ENCODE peak calls at places on chromosomes 6 and 20, in nine cellular contexts. O, L, Z, K, S, J, P, G and A are unnamed samples.

GRCh38 chr6:22025468-22026159 is 271.2 kb downstream of the PRL start:
- DNase-seq in S (peak), K (peak), Z (no peak), J (no peak), L (peak), O (peak), G (no peak), P (no peak), A (peak)

GRCh38 chr20:56171087-56172012 is 77.2 kb upstream of the MC3R start:
- DNase-seq in Z (no peak), G (no peak), K (no peak), L (no peak), O (no peak), S (no peak), J (no peak), P (no peak), A (peak)

GRCh38 chr20:51553897-51554504 is 11.5 kb upstream of the NFATC2 start:
- DNase-seq in K (no peak), O (no peak), J (no peak), L (no peak), S (peak), P (no peak), Z (no peak), G (no peak), A (no peak)

GRCh38 chr6:27651371-27651732 is 178.4 kb upstream of the ZNF184 start:
- DNase-seq in G (no peak), S (no peak), O (no peak), P (no peak), J (peak), K (no peak), L (peak), Z (no peak), A (peak)

GRCh38 chr20:30484009-30484748 is 773.3 kb upstream of the DEFB115 start:
- DNase-seq in L (no peak), P (no peak), O (no peak), G (peak), S (no peak), Z (peak), J (no peak), K (no peak), A (no peak)

GRCh38 chr20:19993937-19994667 is 23.1 kb upstream of the NAA20 start:
- DNase-seq in P (no peak), J (peak), L (no peak), O (no peak), G (no peak), Z (no peak), S (no peak), K (no peak), A (peak)

GRCh38 chr6:55974688-55975087 is 99.3 kb upstream of the BMP5 start:
- DNase-seq in S (no peak), P (no peak), K (no peak), Z (no peak), G (no peak), O (no peak), J (no peak), L (no peak), A (no peak)

GRCh38 chr6:31332637-31333602 is 24.1 kb downstream of the HLA-B start:
- DNase-seq in Z (no peak), O (no peak), K (no peak), S (no peak), L (no peak), G (no peak), P (no peak), J (no peak), A (no peak)

GRCh38 chr6:170162771-170163404 is 128.0 kb downstream of the DLL1 start:
- DNase-seq in G (no peak), K (no peak), L (no peak), Z (peak), P (no peak), O (no peak), J (no peak), S (no peak), A (no peak)

GRCh38 chr20:49825521-49826033 is 12.9 kb downstream of the SLC9A8 start:
- DNase-seq in Z (no peak), G (no peak), L (no peak), J (no peak), O (no peak), P (no peak), S (no peak), K (no peak), A (no peak)

GRCh38 chr20:35776513-35777101 is 4.8 kb downstream of the PHF20 start:
- DNase-seq in S (no peak), K (peak), O (no peak), Z (no peak), P (no peak), J (no peak), G (no peak), L (no peak), A (no peak)

GRCh38 chr6:107729098-107729497 is 95.0 kb downstream of the SCML4 start:
- DNase-seq in P (no peak), O (no peak), J (no peak), G (no peak), K (no peak), L (peak), Z (no peak), S (no peak), A (no peak)

GRCh38 chr20:35992713-35993335 is 24.4 kb downstream of the CNBD2 start:
- DNase-seq in G (no peak), P (peak), J (peak), K (peak), O (peak), L (peak), Z (peak), S (no peak), A (no peak)

GRCh38 chr6:4668271-4669179 is 107.7 kb upstream of the CDYL start:
- DNase-seq in K (no peak), L (no peak), O (no peak), S (peak), G (peak), J (no peak), Z (no peak), P (no peak), A (peak)

GRCh38 chr20:57605045-57605444 is 15.2 kb downstream of the ZBP1 start:
- DNase-seq in P (no peak), S (no peak), K (no peak), G (no peak), L (no peak), Z (no peak), J (no peak), O (no peak), A (no peak)

GRCh38 chr6:131400782-131401496 is 172.1 kb upstream of the ARG1 start:
- DNase-seq in G (no peak), S (no peak), J (no peak), P (no peak), K (no peak), L (no peak), Z (no peak), O (no peak), A (no peak)

GRCh38 chr6:12769556-12770255 is 53.1 kb downstream of the PHACTR1 start:
- DNase-seq in K (no peak), P (no peak), O (no peak), S (no peak), L (no peak), Z (no peak), J (no peak), G (no peak), A (no peak)

GRCh38 chr6:8859501-8859900 is 424.2 kb upstream of the SLC35B3 start:
- DNase-seq in K (no peak), P (no peak), S (no peak), Z (no peak), L (no peak), J (no peak), G (no peak), O (no peak), A (no peak)

GRCh38 chr6:153028261-153028660 is 25.8 kb upstream of the MTRF1L start:
- DNase-seq in Z (no peak), G (no peak), K (no peak), P (no peak), L (no peak), S (no peak), J (no peak), O (no peak), A (no peak)

GRCh38 chr6:153028963-153029362 is 26.5 kb upstream of the MTRF1L start:
- DNase-seq in K (no peak), L (no peak), J (no peak), G (no peak), O (no peak), S (no peak), Z (no peak), P (no peak), A (no peak)

GRCh38 chr6:153034139-153034538 is 31.6 kb upstream of the MTRF1L start:
- DNase-seq in S (no peak), K (no peak), L (no peak), G (no peak), P (no peak), J (no peak), O (no peak), Z (no peak), A (no peak)

GRCh38 chr6:153031335-153031955 is 28.9 kb upstream of the MTRF1L start:
- DNase-seq in G (no peak), L (no peak), P (no peak), Z (no peak), J (no peak), O (no peak), K (no peak), S (no peak), A (peak)

DNA sequence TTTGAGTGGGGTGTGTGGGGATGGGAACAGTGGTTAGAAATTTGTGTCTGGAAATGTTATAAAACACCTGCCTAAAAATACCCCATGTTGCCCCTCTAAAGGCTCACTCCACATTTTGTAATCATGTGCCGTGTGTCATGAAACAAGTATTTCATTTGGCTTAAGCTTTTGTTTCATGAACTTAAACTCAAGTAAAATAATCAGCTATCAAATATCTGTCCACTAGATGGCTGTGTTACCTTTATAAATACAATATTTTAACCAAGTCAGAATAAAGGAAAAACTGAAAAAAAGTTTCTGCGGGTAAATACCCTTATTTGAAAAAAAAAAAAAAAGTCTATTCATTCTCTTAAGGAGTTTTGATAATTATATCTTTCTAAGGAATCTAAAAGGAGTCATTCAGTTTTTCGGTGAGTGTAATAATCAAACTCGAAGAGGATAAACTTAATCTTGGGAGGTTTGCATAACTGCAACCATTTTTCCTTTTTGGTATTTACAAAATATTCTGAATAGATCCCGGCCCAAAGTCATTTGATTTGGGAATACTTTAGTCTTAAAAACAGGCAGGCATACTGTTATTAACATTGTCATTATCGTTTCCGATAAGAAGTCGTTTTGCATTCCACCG is 29.9 kb upstream of the MTRF1L start:
- DNase-seq in P (no peak), O (no peak), K (no peak), J (peak), S (peak), L (no peak), Z (no peak), G (no peak), A (peak)
- TF ChIP-seq CTCF in P (no peak), O (peak), K (no peak), J (peak), S (peak), L (no peak), Z (no peak), G (peak), A (peak)

DNA sequence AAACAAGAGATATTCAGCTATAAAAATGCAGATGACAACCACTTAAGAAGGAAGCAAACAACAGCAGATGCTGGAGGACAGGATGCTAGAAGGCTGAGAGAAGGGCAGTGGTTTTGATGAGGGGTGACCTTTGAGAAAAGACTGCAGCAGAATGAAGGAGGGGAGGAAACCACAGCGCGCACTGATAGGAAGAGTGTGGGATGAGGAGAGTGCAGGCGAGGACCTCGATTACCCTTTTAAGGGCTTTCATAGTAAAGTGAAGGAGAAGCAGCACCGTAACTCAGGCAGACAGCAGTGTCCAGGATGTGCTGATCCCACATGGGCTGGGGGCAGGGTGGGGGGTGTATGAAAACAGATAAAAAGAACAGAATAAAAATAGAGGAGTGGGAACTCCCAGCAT is 19.2 kb downstream of the ZBTB2 start:
- DNase-seq in O (no peak), P (no peak), J (no peak), G (no peak), Z (no peak), K (no peak), L (no peak), S (no peak), A (no peak)
- TF ChIP-seq CTCF in O (no peak), P (no peak), J (no peak), G (no peak), Z (no peak), K (no peak), L (no peak), S (no peak), A (no peak)

GRCh38 chr20:38171301-38172010 is 6.4 kb upstream of the TGM2 start:
- DNase-seq in Z (no peak), S (no peak), P (no peak), K (no peak), O (no peak), J (no peak), L (no peak), G (no peak), A (no peak)

GRCh38 chr20:38170914-38171300 is 5.8 kb upstream of the TGM2 start:
- DNase-seq in K (no peak), P (no peak), O (no peak), S (no peak), L (no peak), Z (no peak), J (no peak), G (no peak), A (no peak)

GRCh38 chr20:38168791-38169589 is 3.9 kb upstream of the TGM2 start:
- DNase-seq in P (no peak), S (no peak), O (peak), Z (peak), J (no peak), G (no peak), L (no peak), K (no peak), A (no peak)

GRCh38 chr20:38169636-38170035 is 4.6 kb upstream of the TGM2 start:
- DNase-seq in G (no peak), O (no peak), J (no peak), P (no peak), Z (no peak), S (no peak), L (no peak), K (no peak), A (no peak)

DNA sequence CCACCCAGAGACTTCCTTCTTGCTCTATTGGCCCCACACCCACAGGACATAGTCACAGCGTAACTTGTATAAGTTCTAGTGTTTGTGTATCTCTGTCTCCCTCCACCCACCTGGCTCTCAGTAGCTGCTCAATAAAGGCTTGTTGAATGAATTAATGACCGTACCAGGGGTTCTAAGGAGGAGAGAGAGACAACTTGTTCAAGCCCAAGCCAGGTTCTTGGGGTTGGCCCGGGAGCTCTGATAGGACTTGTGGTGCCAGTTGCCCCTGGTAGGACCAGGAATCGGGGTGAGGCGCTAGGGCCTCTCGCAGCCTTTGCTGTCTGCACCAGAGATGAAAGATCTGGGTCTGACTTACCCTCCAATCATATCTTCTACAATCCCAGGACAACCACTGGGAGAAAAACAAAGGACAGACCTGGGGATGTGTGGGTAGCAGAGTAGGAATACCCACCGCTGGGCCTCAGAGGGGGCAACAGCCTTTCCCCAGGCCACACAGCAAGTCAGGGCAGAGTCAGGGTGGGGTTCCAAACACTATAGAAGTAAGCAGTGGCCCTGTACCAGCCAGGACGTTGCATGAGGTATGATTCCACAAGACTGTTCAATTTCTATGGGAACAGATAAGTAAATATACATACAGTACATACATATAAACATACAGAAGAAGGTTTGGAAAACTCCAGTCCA is 5.3 kb upstream of the TGM2 start:
- DNase-seq in Z (no peak), S (no peak), P (no peak), J (no peak), O (no peak), L (no peak), G (no peak), K (no peak), A (no peak)
- TF ChIP-seq CTCF in Z (no peak), S (no peak), P (no peak), J (no peak), O (no peak), L (no peak), G (no peak), K (no peak), A (no peak)

DNA sequence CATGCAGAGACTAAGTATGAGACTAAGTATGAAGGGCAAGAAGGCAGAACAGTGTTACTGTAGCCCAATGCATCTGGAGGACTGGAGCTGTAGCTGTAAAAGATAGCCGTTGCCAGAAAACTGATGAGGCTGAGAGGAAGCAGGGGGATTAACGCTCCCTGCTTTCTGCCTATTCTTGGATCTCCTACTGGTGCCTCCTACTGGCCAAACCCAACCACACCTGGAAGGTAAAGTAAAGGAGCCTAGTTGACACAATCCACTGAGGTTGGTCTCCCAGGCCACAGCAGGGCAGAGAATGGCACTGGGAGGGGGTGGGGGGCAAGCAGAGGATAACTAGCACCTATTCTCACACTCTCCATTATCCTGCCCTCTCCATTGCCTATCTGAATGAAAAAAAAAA is 105.0 kb upstream of the MRPS10 start:
- DNase-seq in Z (no peak), S (no peak), G (no peak), P (no peak), K (no peak), J (no peak), L (no peak), O (no peak), A (no peak)
- TF ChIP-seq CTCF in Z (no peak), S (no peak), G (no peak), P (no peak), K (no peak), J (no peak), L (no peak), O (no peak), A (peak)

GRCh38 chr20:62782149-62782892 is 14.0 kb upstream of the MRGBP start:
- DNase-seq in G (no peak), Z (no peak), K (no peak), J (no peak), L (no peak), S (no peak), P (no peak), O (no peak), A (no peak)
- TF ChIP-seq CTCF in G (no peak), Z (no peak), K (no peak), J (peak), L (no peak), S (peak), P (no peak), O (no peak), A (peak)

DNA sequence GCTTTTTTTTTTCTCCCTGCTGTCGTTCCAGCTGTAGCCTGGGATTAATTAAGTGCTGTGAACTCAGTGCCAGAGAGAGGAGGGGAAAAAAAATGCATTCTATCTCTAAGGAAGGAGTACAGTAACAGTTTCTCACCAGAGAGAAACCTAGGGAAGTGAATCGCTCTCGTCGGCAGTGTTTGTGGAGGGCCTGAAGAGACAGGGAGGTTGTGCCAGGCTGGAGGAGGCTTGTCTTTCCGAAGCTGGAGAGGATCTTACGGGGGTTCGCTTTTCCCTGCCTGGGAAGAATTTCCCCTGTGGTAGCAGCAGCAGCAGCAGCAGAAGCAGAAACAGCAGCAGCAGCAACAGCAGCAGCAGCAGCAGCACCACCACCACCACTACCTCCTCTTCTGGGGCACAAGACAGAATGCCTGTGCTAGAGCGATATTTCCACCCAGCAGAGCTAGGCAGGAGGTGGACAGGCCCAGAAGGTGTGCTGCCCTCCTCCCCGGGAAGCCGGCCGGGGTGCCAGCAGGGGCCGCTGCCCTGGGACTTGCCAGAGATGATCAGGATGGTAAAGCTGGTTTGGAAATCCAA is 186.5 kb downstream of the PDE7B start:
- DNase-seq in P (no peak), S (peak), G (no peak), K (peak), Z (no peak), O (no peak), L (no peak), J (no peak), A (no peak)
- TF ChIP-seq CTCF in P (no peak), S (peak), G (no peak), K (peak), Z (no peak), O (no peak), L (no peak), J (no peak), A (peak)

GRCh38 chr6:25792016-25792415 is 37.5 kb downstream of the SLC17A4 start:
- DNase-seq in L (no peak), S (no peak), K (no peak), P (no peak), O (no peak), J (no peak), Z (no peak), G (no peak), A (no peak)

GRCh38 chr6:25788305-25788922 is 33.9 kb downstream of the SLC17A4 start:
- DNase-seq in Z (no peak), K (no peak), L (peak), O (no peak), J (peak), G (no peak), S (peak), P (peak), A (peak)

GRCh38 chr6:25789475-25789874 is 34.9 kb downstream of the SLC17A4 start:
- DNase-seq in Z (no peak), K (no peak), J (no peak), G (no peak), O (no peak), L (no peak), P (no peak), S (no peak), A (no peak)

DNA sequence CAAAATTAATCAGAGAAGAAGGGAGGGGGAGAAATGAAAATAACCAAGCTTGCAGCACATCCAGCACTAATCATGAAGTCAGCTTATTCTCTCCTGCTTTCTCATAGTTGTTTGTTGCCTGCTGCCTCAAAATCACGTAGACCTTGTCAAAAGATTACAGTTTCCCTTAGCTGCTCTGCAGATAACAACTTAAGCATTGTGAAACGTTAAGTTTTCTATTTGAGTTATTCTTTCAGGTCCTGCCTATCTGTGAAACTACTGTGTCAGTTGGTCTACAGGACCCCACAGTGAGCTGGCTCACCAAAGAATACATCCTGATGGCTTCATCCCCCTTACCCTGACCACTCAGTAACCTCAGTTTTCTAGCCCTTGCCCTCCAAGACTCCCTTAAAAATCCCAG is 32.9 kb downstream of the SLC17A4 start:
- DNase-seq in S (no peak), L (no peak), O (no peak), K (no peak), Z (no peak), P (no peak), J (no peak), G (no peak), A (no peak)
- TF ChIP-seq CTCF in S (no peak), L (no peak), O (no peak), K (no peak), Z (no peak), P (no peak), J (no peak), G (no peak), A (no peak)